ENCODE peak calls at places on chromosomes 5 and 9, in ten cellular contexts. One of them, this sample, is unnamed.

GRCh38 chr5:60026174-60026573 is 132.6 kb upstream of the PDE4D start:
- DNase-seq in Ammon's horn: no peak
- DNase-seq in MG63: no peak
- DNase-seq in activated naive CD4-positive, alpha-beta T cell treated with anti-CD3 and anti-CD28 coated beads, Interleukin-2, amount 10 ng/mL, durations not matched to agents 7 days and 5 days: no peak
- DNase-seq in head of caudate nucleus: no peak
- DNase-seq in psoas muscle: no peak
- DNase-seq in GM06990: no peak
- DNase-seq in T-helper 1 cell: no peak
- DNase-seq in pons: no peak
- DNase-seq in endothelial cell: no peak
- DNase-seq in this sample: peak

GRCh38 chr5:14476791-14477435 is 104.7 kb upstream of the OTULINL start:
- DNase-seq in Ammon's horn: no peak
- DNase-seq in MG63: no peak
- DNase-seq in activated naive CD4-positive, alpha-beta T cell treated with anti-CD3 and anti-CD28 coated beads, Interleukin-2, amount 10 ng/mL, durations not matched to agents 7 days and 5 days: no peak
- DNase-seq in head of caudate nucleus: no peak
- DNase-seq in psoas muscle: no peak
- DNase-seq in GM06990: no peak
- DNase-seq in T-helper 1 cell: no peak
- DNase-seq in pons: no peak
- DNase-seq in endothelial cell: no peak
- DNase-seq in this sample: peak

GRCh38 chr5:175873090-175873454 is 1.7 kb downstream of the CPLX2 start:
- DNase-seq in Ammon's horn: peak
- DNase-seq in MG63: peak
- DNase-seq in activated naive CD4-positive, alpha-beta T cell treated with anti-CD3 and anti-CD28 coated beads, Interleukin-2, amount 10 ng/mL, durations not matched to agents 7 days and 5 days: peak
- DNase-seq in head of caudate nucleus: peak
- DNase-seq in psoas muscle: no peak
- DNase-seq in GM06990: no peak
- DNase-seq in T-helper 1 cell: no peak
- DNase-seq in pons: no peak
- DNase-seq in endothelial cell: peak
- DNase-seq in this sample: no peak

GRCh38 chr5:80238078-80238477 is 17.8 kb downstream of the SERINC5 start:
- DNase-seq in Ammon's horn: no peak
- DNase-seq in MG63: no peak
- DNase-seq in activated naive CD4-positive, alpha-beta T cell treated with anti-CD3 and anti-CD28 coated beads, Interleukin-2, amount 10 ng/mL, durations not matched to agents 7 days and 5 days: peak
- DNase-seq in head of caudate nucleus: no peak
- DNase-seq in psoas muscle: no peak
- DNase-seq in GM06990: no peak
- DNase-seq in T-helper 1 cell: peak
- DNase-seq in pons: no peak
- DNase-seq in endothelial cell: no peak
- DNase-seq in this sample: no peak

GRCh38 chr5:22560115-22560514 is 293.0 kb downstream of the CDH12 start:
- DNase-seq in Ammon's horn: no peak
- DNase-seq in MG63: peak
- DNase-seq in activated naive CD4-positive, alpha-beta T cell treated with anti-CD3 and anti-CD28 coated beads, Interleukin-2, amount 10 ng/mL, durations not matched to agents 7 days and 5 days: no peak
- DNase-seq in head of caudate nucleus: no peak
- DNase-seq in psoas muscle: no peak
- DNase-seq in GM06990: no peak
- DNase-seq in T-helper 1 cell: no peak
- DNase-seq in pons: no peak
- DNase-seq in endothelial cell: no peak
- DNase-seq in this sample: peak

GRCh38 chr5:58072202-58072791 is 387.6 kb downstream of the PLK2 start:
- DNase-seq in Ammon's horn: no peak
- DNase-seq in MG63: no peak
- DNase-seq in activated naive CD4-positive, alpha-beta T cell treated with anti-CD3 and anti-CD28 coated beads, Interleukin-2, amount 10 ng/mL, durations not matched to agents 7 days and 5 days: no peak
- DNase-seq in head of caudate nucleus: no peak
- DNase-seq in psoas muscle: no peak
- DNase-seq in GM06990: no peak
- DNase-seq in T-helper 1 cell: no peak
- DNase-seq in pons: no peak
- DNase-seq in endothelial cell: no peak
- DNase-seq in this sample: no peak

GRCh38 chr5:14081791-14082190 is 61.4 kb upstream of the TRIO start:
- DNase-seq in Ammon's horn: no peak
- DNase-seq in MG63: no peak
- DNase-seq in activated naive CD4-positive, alpha-beta T cell treated with anti-CD3 and anti-CD28 coated beads, Interleukin-2, amount 10 ng/mL, durations not matched to agents 7 days and 5 days: no peak
- DNase-seq in head of caudate nucleus: no peak
- DNase-seq in psoas muscle: no peak
- DNase-seq in GM06990: no peak
- DNase-seq in T-helper 1 cell: no peak
- DNase-seq in pons: no peak
- DNase-seq in endothelial cell: no peak
- DNase-seq in this sample: no peak

GRCh38 chr9:121281614-121282291 is 13.8 kb downstream of the GSN start:
- DNase-seq in Ammon's horn: no peak
- DNase-seq in MG63: peak
- DNase-seq in activated naive CD4-positive, alpha-beta T cell treated with anti-CD3 and anti-CD28 coated beads, Interleukin-2, amount 10 ng/mL, durations not matched to agents 7 days and 5 days: peak
- DNase-seq in head of caudate nucleus: no peak
- DNase-seq in psoas muscle: peak
- DNase-seq in GM06990: no peak
- DNase-seq in T-helper 1 cell: no peak
- DNase-seq in pons: peak
- DNase-seq in endothelial cell: no peak
- DNase-seq in this sample: no peak

GRCh38 chr5:144944936-144945335 is 774.3 kb downstream of the KCTD16 start:
- DNase-seq in Ammon's horn: no peak
- DNase-seq in MG63: no peak
- DNase-seq in activated naive CD4-positive, alpha-beta T cell treated with anti-CD3 and anti-CD28 coated beads, Interleukin-2, amount 10 ng/mL, durations not matched to agents 7 days and 5 days: no peak
- DNase-seq in head of caudate nucleus: no peak
- DNase-seq in psoas muscle: no peak
- DNase-seq in GM06990: no peak
- DNase-seq in T-helper 1 cell: no peak
- DNase-seq in pons: no peak
- DNase-seq in endothelial cell: no peak
- DNase-seq in this sample: no peak

GRCh38 chr9:69149321-69149807 is 24.7 kb upstream of the TJP2 start:
- DNase-seq in Ammon's horn: peak
- DNase-seq in MG63: no peak
- DNase-seq in activated naive CD4-positive, alpha-beta T cell treated with anti-CD3 and anti-CD28 coated beads, Interleukin-2, amount 10 ng/mL, durations not matched to agents 7 days and 5 days: no peak
- DNase-seq in head of caudate nucleus: peak
- DNase-seq in psoas muscle: no peak
- DNase-seq in GM06990: no peak
- DNase-seq in T-helper 1 cell: no peak
- DNase-seq in pons: peak
- DNase-seq in endothelial cell: peak
- DNase-seq in this sample: peak

GRCh38 chr5:87437724-87438123 is 25.0 kb upstream of the CCNH start:
- DNase-seq in Ammon's horn: no peak
- DNase-seq in MG63: no peak
- DNase-seq in activated naive CD4-positive, alpha-beta T cell treated with anti-CD3 and anti-CD28 coated beads, Interleukin-2, amount 10 ng/mL, durations not matched to agents 7 days and 5 days: no peak
- DNase-seq in head of caudate nucleus: no peak
- DNase-seq in psoas muscle: no peak
- DNase-seq in GM06990: no peak
- DNase-seq in T-helper 1 cell: no peak
- DNase-seq in pons: no peak
- DNase-seq in endothelial cell: no peak
- DNase-seq in this sample: no peak

GRCh38 chr9:87570000-87570834 is 72.5 kb downstream of the DAPK1 start:
- DNase-seq in Ammon's horn: no peak
- DNase-seq in MG63: no peak
- DNase-seq in activated naive CD4-positive, alpha-beta T cell treated with anti-CD3 and anti-CD28 coated beads, Interleukin-2, amount 10 ng/mL, durations not matched to agents 7 days and 5 days: no peak
- DNase-seq in head of caudate nucleus: no peak
- DNase-seq in psoas muscle: no peak
- DNase-seq in GM06990: no peak
- DNase-seq in T-helper 1 cell: no peak
- DNase-seq in pons: no peak
- DNase-seq in endothelial cell: no peak
- DNase-seq in this sample: no peak

GRCh38 chr5:122586351-122586750 is 188.5 kb upstream of the SNX2 start:
- DNase-seq in Ammon's horn: no peak
- DNase-seq in MG63: peak
- DNase-seq in activated naive CD4-positive, alpha-beta T cell treated with anti-CD3 and anti-CD28 coated beads, Interleukin-2, amount 10 ng/mL, durations not matched to agents 7 days and 5 days: no peak
- DNase-seq in head of caudate nucleus: no peak
- DNase-seq in psoas muscle: no peak
- DNase-seq in GM06990: no peak
- DNase-seq in T-helper 1 cell: no peak
- DNase-seq in pons: no peak
- DNase-seq in endothelial cell: no peak
- DNase-seq in this sample: peak

This sample was measured in AG08395.